ENCODE peak calls at places on chromosome 21, in four cellular contexts. Y, S, N and H are unnamed samples.

GRCh38 chr21:42666023-42666747 is 12.8 kb downstream of the PDE9A start:
- DNase-seq in Y (peak; percentile 65), S (peak; percentile 83), N (no peak), H (no peak)

GRCh38 chr21:43362928-43363314 is 64.0 kb downstream of the SIK1 start:
- DNase-seq in Y (no peak), S (no peak), N (no peak), H (no peak)

GRCh38 chr21:31772674-31773555 is 41.0 kb upstream of the SCAF4 start:
- DNase-seq in Y (peak; percentile 74), S (no peak), N (no peak), H (no peak)

GRCh38 chr21:45255381-45256020 is 32.2 kb downstream of the POFUT2 start:
- DNase-seq in Y (peak; percentile 61), S (no peak), N (no peak), H (no peak)

GRCh38 chr21:36694041-36694515 is 4.8 kb upstream of the SIM2 start:
- DNase-seq in Y (no peak), S (no peak), N (peak; percentile 45), H (no peak)

GRCh38 chr21:38531610-38532009 is 33.3 kb upstream of the ERG start:
- DNase-seq in Y (no peak), S (no peak), N (no peak), H (peak; percentile 3)

GRCh38 chr21:16076465-16076864 is 346.7 kb downstream of the USP25 start:
- DNase-seq in Y (no peak), S (no peak), N (no peak), H (no peak)

GRCh38 chr21:20739421-20739820 is 258.8 kb upstream of the NCAM2 start:
- DNase-seq in Y (no peak), S (peak; percentile 12), N (no peak), H (no peak)

GRCh38 chr21:39444406-39445145 is 1.0 kb downstream of the LCA5L start:
- DNase-seq in Y (no peak), S (no peak), N (peak; percentile 59), H (peak; percentile 53)

GRCh38 chr21:37095821-37096220 is 22.8 kb downstream of the TTC3 start:
- DNase-seq in Y (no peak), S (no peak), N (no peak), H (no peak)

GRCh38 chr21:45291613-45292398 is 4.1 kb upstream of the POFUT2 start:
- DNase-seq in Y (no peak), S (no peak), N (no peak), H (no peak)

GRCh38 chr21:42568834-42569731 is 55.4 kb downstream of the SLC37A1 start:
- DNase-seq in Y (no peak), S (no peak), N (no peak), H (no peak)

GRCh38 chr21:31596055-31596454 is 63.4 kb upstream of the SOD1 start:
- DNase-seq in Y (no peak), S (no peak), N (no peak), H (no peak)